ENCODE peak calls at places on chromosomes 12 and 14, in four cellular contexts. T is GM12878, W is K562, R is HepG2. V is an unnamed sample.

GRCh38 chr12:75480469-75480949 is at the start of gene GLIPR1:
- DNase-seq in R (peak), W (no peak), T (peak), V (no peak)

GRCh38 chr12:91870872-91871707 is 274.6 kb downstream of the BTG1 start:
- DNase-seq in W (no peak), R (no peak), T (no peak), V (no peak)

GRCh38 chr14:31964979-31965734 is 111.9 kb upstream of the ARHGAP5 start:
- DNase-seq in W (no peak), T (no peak), R (no peak), V (no peak)

GRCh38 chr12:45329238-45329637 is 113.3 kb downstream of the ANO6 start:
- DNase-seq in W (no peak), T (no peak), R (no peak), V (no peak)

GRCh38 chr12:116694653-116695463 is 43.0 kb downstream of the SPRING1 start:
- DNase-seq in W (no peak), R (no peak), T (no peak), V (no peak)

GRCh38 chr12:54949041-54949721 is 35.4 kb downstream of the TESPA1 start:
- DNase-seq in W (no peak), T (no peak), R (no peak), V (no peak)

GRCh38 chr14:36477266-36477665 is 42.8 kb downstream of the NKX2-1 start:
- DNase-seq in T (no peak), W (no peak), R (no peak), V (no peak)

GRCh38 chr12:111748867-111749266 is 17.9 kb upstream of the ALDH2 start:
- DNase-seq in W (no peak), T (no peak), R (no peak), V (no peak)

GRCh38 chr14:100711493-100711892 is 15.2 kb upstream of the DLK1 start:
- DNase-seq in T (no peak), W (no peak), R (no peak), V (no peak)

GRCh38 chr12:29818925-29819324 is 35.2 kb upstream of the TMTC1 start:
- DNase-seq in T (no peak), R (no peak), W (no peak), V (no peak)

GRCh38 chr12:38771871-38772270 is 133.5 kb downstream of the CPNE8 start:
- DNase-seq in R (no peak), T (peak), W (no peak), V (no peak)

GRCh38 chr12:118850244-118850825 is 131.0 kb upstream of the SRRM4 start:
- DNase-seq in T (no peak), W (peak), R (peak), V (peak)

GRCh38 chr14:96424104-96424989 is 32.4 kb downstream of the AK7 start:
- DNase-seq in T (peak), R (peak), W (peak), V (peak)

GRCh38 chr12:116370004-116370404 is 92.5 kb upstream of the MED13L start:
- DNase-seq in W (no peak), T (no peak), R (no peak), V (no peak)

GRCh38 chr14:71212683-71213107 is 305.4 kb downstream of the PCNX1 start:
- DNase-seq in W (no peak), T (no peak), R (no peak), V (no peak)

GRCh38 chr12:52650520-52651081 is 1.4 kb downstream of the KRT2 start:
- DNase-seq in T (no peak), W (no peak), R (no peak), V (no peak)

GRCh38 chr14:52000019-52000582 is 10.8 kb downstream of the RTRAF start:
- DNase-seq in R (no peak), W (no peak), T (no peak), V (no peak)

GRCh38 chr12:108823804-108824203 is 33.6 kb downstream of the SSH1 start:
- DNase-seq in W (no peak), R (no peak), T (no peak), V (peak)

GRCh38 chr12:14326699-14327098 is 38.8 kb upstream of the ATF7IP start:
- DNase-seq in W (no peak), T (no peak), R (no peak), V (no peak)

GRCh38 chr12:1391722-1392121 is 202.7 kb downstream of the FBXL14 start:
- DNase-seq in R (no peak), W (no peak), T (no peak), V (no peak)

GRCh38 chr12:51449569-51450246 is 25.1 kb downstream of the SLC4A8 start:
- DNase-seq in T (no peak), R (no peak), W (no peak), V (no peak)

GRCh38 chr14:70808402-70809237 is 693 bp downstream of the MAP3K9 start:
- DNase-seq in W (no peak), T (no peak), R (no peak), V (peak)

GRCh38 chr14:100472094-100472455 is 115.1 kb downstream of the BEGAIN start:
- DNase-seq in W (no peak), R (no peak), T (no peak), V (no peak)

GRCh38 chr14:100535287-100536131 is 51.7 kb downstream of the BEGAIN start:
- DNase-seq in T (no peak), W (no peak), R (no peak), V (no peak)

GRCh38 chr12:19846561-19846960 is 407.3 kb downstream of the AEBP2 start:
- DNase-seq in R (no peak), T (no peak), W (no peak), V (no peak)

GRCh38 chr14:70096866-70097265 is 91.9 kb downstream of the SLC8A3 start:
- DNase-seq in T (no peak), R (peak), W (no peak), V (peak)

GRCh38 chr12:109503611-109504010 is 26.2 kb downstream of the UBE3B start:
- DNase-seq in R (no peak), W (no peak), T (no peak), V (no peak)

GRCh38 chr12:28215021-28215420 is 24.8 kb downstream of the CCDC91 start:
- DNase-seq in W (no peak), T (no peak), R (no peak), V (no peak)

GRCh38 chr12:28710882-28711281 is 438.2 kb upstream of the FAR2 start:
- DNase-seq in T (no peak), R (no peak), W (no peak), V (no peak)

GRCh38 chr14:97977711-97978261 is 1180.6 kb downstream of the VRK1 start:
- DNase-seq in W (no peak), R (no peak), T (no peak), V (no peak)

GRCh38 chr12:42981379-42981778 is 391.8 kb upstream of the PRICKLE1 start:
- DNase-seq in T (no peak), W (no peak), R (no peak), V (no peak)

GRCh38 chr12:105274571-105274970 is 38.6 kb upstream of the APPL2 start:
- DNase-seq in R (no peak), W (no peak), T (no peak), V (no peak)

GRCh38 chr12:105271364-105271763 is 35.4 kb upstream of the APPL2 start:
- DNase-seq in T (no peak), R (no peak), W (no peak), V (no peak)

GRCh38 chr12:105272152-105272551 is 36.2 kb upstream of the APPL2 start:
- DNase-seq in R (no peak), T (no peak), W (no peak), V (no peak)

GRCh38 chr12:105272814-105273416 is 36.9 kb upstream of the APPL2 start:
- DNase-seq in W (peak), T (no peak), R (no peak), V (no peak)

GRCh38 chr12:105273601-105274000 is 37.6 kb upstream of the APPL2 start:
- DNase-seq in W (no peak), T (no peak), R (no peak), V (no peak)
- TF ChIP-seq FOXK2 in W (no peak), T (no peak), R (no peak), V (no peak)

DNA sequence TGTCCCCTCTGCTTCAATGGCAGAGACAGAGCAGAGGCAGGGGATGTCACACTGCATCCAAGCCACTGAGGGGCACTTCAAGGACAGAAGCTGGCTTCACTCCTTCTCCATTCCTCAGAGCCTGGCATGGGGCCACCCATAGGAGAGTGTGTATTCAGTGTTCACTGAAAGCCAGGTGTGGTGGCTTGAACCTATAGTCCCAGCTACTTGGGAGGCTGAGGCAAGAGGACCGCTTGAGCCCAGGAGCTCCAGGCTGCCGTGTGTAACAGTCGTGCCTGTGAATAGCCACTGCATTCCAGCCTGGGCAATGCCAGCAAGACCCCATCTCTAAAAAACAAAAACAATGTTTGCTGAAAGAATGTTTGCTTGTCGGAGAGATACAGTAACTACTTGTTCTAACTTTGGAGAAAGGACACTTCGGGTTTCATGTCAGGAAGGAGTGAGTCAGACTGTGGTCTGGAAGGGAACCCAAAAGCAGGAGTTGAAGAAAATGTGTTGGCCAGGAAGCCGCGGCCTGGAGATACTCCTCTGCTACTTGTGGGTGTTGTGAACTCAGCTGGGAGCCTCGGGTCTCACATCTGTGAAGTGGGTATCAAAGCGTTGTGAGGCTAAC is 43.4 kb downstream of the ELK3 start:
- DNase-seq in W (no peak), R (no peak), T (no peak), V (no peak)
- TF ChIP-seq FOXK2 in W (no peak), R (no peak), T (no peak), V (no peak)

DNA sequence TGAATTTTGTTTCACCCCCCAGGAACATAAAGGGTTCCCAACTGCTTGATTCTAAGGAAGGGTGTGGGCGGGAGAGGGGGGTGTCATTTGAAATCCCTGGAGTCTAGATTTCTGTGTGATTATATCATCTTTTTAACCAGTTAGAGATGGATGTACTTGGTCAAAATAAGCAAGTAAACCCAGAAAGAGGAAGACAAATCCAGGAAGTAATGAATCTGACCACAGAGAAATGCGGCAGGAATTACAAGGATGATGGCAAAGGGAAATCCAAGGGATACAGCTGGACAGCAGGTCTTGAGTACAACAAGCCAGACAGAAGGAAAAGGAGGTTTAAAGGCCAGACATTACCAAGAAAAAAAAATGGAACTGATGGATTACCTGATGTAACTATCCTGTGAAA is 38.9 kb downstream of the DMAC2L start:
- DNase-seq in T (no peak), R (no peak), W (no peak), V (no peak)
- TF ChIP-seq FOXK2 in T (no peak), R (no peak), W (no peak), V (no peak)

GRCh38 chr12:3492868-3493224 is 1.8 kb downstream of the PRMT8 start:
- DNase-seq in T (no peak), R (no peak), W (no peak), V (no peak)
- TF ChIP-seq FOXK2 in T (no peak), R (no peak), W (no peak), V (no peak)

DNA sequence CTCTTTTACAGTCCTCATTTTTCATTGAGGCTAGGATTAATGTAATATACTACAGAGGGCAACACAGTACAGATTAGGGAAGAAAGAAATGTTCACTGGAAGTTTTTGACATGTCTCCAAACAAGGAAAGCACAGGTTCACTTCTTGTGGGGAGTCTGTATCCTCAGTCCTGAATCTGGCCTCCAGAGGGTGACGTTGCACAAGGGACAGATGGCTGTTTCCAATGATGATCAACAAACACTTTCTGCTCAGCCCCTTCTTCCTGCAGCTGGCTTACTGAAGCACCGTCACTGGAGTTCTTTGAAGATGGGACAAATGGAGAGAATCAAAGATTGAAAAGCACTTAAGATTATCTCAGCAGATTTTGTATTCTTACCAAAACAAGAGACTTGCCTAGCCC is 123.3 kb upstream of the OR4E1 start:
- DNase-seq in W (no peak), T (no peak), R (no peak), V (peak)
- TF ChIP-seq FOXK2 in W (no peak), T (no peak), R (no peak), V (no peak)